ENCODE peak calls at places on chromosome 20, in eight cellular contexts. U is HS-27A; L is hypothalamus; F is nephron progenitor cell; N is activated CD4-positive, alpha-beta T cell treated with anti-CD3 and anti-CD28 coated beads, Interleukin-2, amount 10 ng/mL, durations not matched to agents 24 days and 14 days; X is ELR; D is mesendoderm; T is GM12865. R is an unnamed sample.

GRCh38 chr20:10705801-10706459 is 32.1 kb upstream of the JAG1 start:
- DNase-seq in X (peak), L (no peak), F (no peak), U (no peak), N (no peak), T (no peak), D (no peak), R (no peak)

GRCh38 chr20:416950-417800 is 9.1 kb downstream of the RBCK1 start:
- DNase-seq in F (no peak), T (no peak), N (no peak), D (no peak), U (no peak), L (no peak), X (no peak), R (no peak)

GRCh38 chr20:37956099-37956498 is 53.2 kb downstream of the VSTM2L start:
- DNase-seq in U (no peak), L (no peak), F (no peak), T (no peak), N (no peak), D (no peak), X (no peak), R (no peak)

GRCh38 chr20:561437-562231 is 18.0 kb upstream of the CSNK2A1 start:
- DNase-seq in D (peak), T (peak), F (peak), U (peak), N (peak), X (peak), L (peak), R (peak)

GRCh38 chr20:6636209-6637159 is 131.0 kb upstream of the BMP2 start:
- DNase-seq in D (peak), F (peak), T (peak), X (peak), N (no peak), U (peak), L (no peak), R (no peak)

GRCh38 chr20:51310216-51310615 is 232.3 kb downstream of the NFATC2 start:
- DNase-seq in L (no peak), D (no peak), N (no peak), T (no peak), F (no peak), X (no peak), U (no peak), R (no peak)

GRCh38 chr20:51154708-51155690 is 132.1 kb upstream of the KCNG1 start:
- DNase-seq in U (no peak), D (no peak), N (no peak), X (no peak), T (no peak), F (no peak), L (no peak), R (no peak)

GRCh38 chr20:49983123-49983847 is 505 bp downstream of the SNAI1 start:
- DNase-seq in X (no peak), F (peak), L (no peak), U (no peak), T (no peak), N (no peak), D (no peak), R (no peak)

GRCh38 chr20:39070484-39071231 is 108.5 kb downstream of the DHX35 start:
- DNase-seq in T (no peak), N (no peak), L (no peak), U (no peak), D (no peak), F (no peak), X (peak), R (no peak)

GRCh38 chr20:58109126-58109880 is 119.2 kb downstream of the ANKRD60 start:
- DNase-seq in D (no peak), N (no peak), U (peak), L (no peak), F (no peak), T (no peak), X (peak), R (no peak)

GRCh38 chr20:14374191-14374590 is 36.8 kb upstream of the FLRT3 start:
- DNase-seq in F (no peak), X (no peak), L (no peak), D (peak), U (no peak), T (no peak), N (no peak), R (no peak)

GRCh38 chr20:9945406-9945805 is 89.4 kb upstream of the ANKEF1 start:
- DNase-seq in T (no peak), N (no peak), X (peak), F (no peak), U (no peak), L (no peak), D (no peak), R (no peak)

GRCh38 chr20:46151936-46152335 is 33.8 kb downstream of the CD40 start:
- DNase-seq in L (no peak), U (no peak), N (peak), T (peak), X (peak), F (peak), D (peak), R (no peak)

GRCh38 chr20:62236200-62236599 is 2.1 kb upstream of the OSBPL2 start:
- DNase-seq in X (no peak), T (no peak), L (no peak), N (no peak), U (no peak), F (no peak), D (no peak), R (no peak)

GRCh38 chr20:38134427-38135281 is 30.4 kb downstream of the TGM2 start:
- DNase-seq in N (peak), L (no peak), D (peak), T (no peak), U (peak), X (peak), F (no peak), R (no peak)

GRCh38 chr20:53974785-53975555 is 95.4 kb downstream of the BCAS1 start:
- DNase-seq in X (no peak), D (peak), T (no peak), L (no peak), U (no peak), F (no peak), N (no peak), R (no peak)

GRCh38 chr20:57441510-57442154 is 50.4 kb downstream of the RBM38 start:
- DNase-seq in D (no peak), L (no peak), N (no peak), U (no peak), X (no peak), F (no peak), T (no peak), R (no peak)

GRCh38 chr20:17645546-17646208 is 36.4 kb downstream of the RRBP1 start:
- DNase-seq in F (no peak), X (no peak), T (no peak), D (no peak), N (no peak), U (no peak), L (no peak), R (no peak)

GRCh38 chr20:1671891-1672669 is 14.5 kb upstream of the SIRPG start:
- DNase-seq in L (peak), T (no peak), X (no peak), U (no peak), N (peak), D (no peak), F (no peak), R (no peak)

GRCh38 chr20:24584538-24585356 is 115.3 kb downstream of the SYNDIG1 start:
- DNase-seq in N (no peak), F (no peak), D (no peak), T (no peak), X (peak), U (no peak), L (no peak), R (no peak)

GRCh38 chr20:64112691-64113443 is 5.5 kb upstream of the NPBWR2 start:
- DNase-seq in L (no peak), D (no peak), X (no peak), F (no peak), T (no peak), U (no peak), N (peak), R (no peak)

GRCh38 chr20:38126146-38126912 is 38.7 kb downstream of the TGM2 start:
- DNase-seq in L (no peak), D (no peak), X (peak), T (no peak), F (no peak), N (no peak), U (no peak), R (no peak)

GRCh38 chr20:53708129-53708968 is 114.7 kb upstream of the ZNF217 start:
- DNase-seq in X (peak), F (no peak), L (no peak), D (no peak), U (peak), T (peak), N (peak), R (no peak)

GRCh38 chr20:21693322-21693721 is 12.1 kb upstream of the PAX1 start:
- DNase-seq in D (peak), F (peak), N (no peak), L (no peak), X (no peak), U (no peak), T (peak), R (no peak)

GRCh38 chr20:35856866-35857265 is 85.1 kb downstream of the PHF20 start:
- DNase-seq in F (no peak), X (no peak), N (no peak), D (peak), L (no peak), U (no peak), T (no peak), R (no peak)

GRCh38 chr20:5180933-5181332 is 54.1 kb downstream of the CDS2 start:
- DNase-seq in F (no peak), D (no peak), X (no peak), L (no peak), T (no peak), N (no peak), U (no peak), R (no peak)

GRCh38 chr20:48040051-48040450 is 254.8 kb upstream of the SULF2 start:
- DNase-seq in N (no peak), L (no peak), U (no peak), F (no peak), X (no peak), T (no peak), D (no peak), R (no peak)

GRCh38 chr20:1491281-1491840 is at the start of gene SIRPB2:
- DNase-seq in X (no peak), F (no peak), D (no peak), U (no peak), L (no peak), T (no peak), N (peak), R (no peak)

GRCh38 chr20:3805594-3806264 is 9.6 kb downstream of the CDC25B start:
- DNase-seq in D (no peak), U (no peak), N (no peak), T (no peak), X (peak), F (no peak), L (no peak), R (no peak)

GRCh38 chr20:20915855-20916254 is 190.3 kb downstream of the LINC00237 start:
- DNase-seq in X (no peak), T (no peak), F (no peak), N (no peak), U (no peak), D (no peak), L (no peak), R (no peak)

GRCh38 chr20:50813101-50813643 is 18.3 kb downstream of the BCAS4 start:
- DNase-seq in T (peak), U (no peak), X (no peak), N (no peak), F (no peak), L (no peak), D (no peak), R (no peak)

GRCh38 chr20:62482970-62483369 is 7.2 kb upstream of the GATA5 start:
- DNase-seq in D (no peak), U (no peak), N (no peak), L (no peak), T (no peak), F (no peak), X (no peak), R (no peak)

GRCh38 chr20:39295301-39295700 is 333.2 kb downstream of the DHX35 start:
- DNase-seq in L (no peak), T (no peak), D (no peak), N (no peak), U (no peak), X (no peak), F (no peak), R (no peak)

GRCh38 chr20:6892729-6893128 is 125.2 kb downstream of the BMP2 start:
- DNase-seq in T (no peak), F (no peak), X (no peak), L (no peak), U (no peak), N (no peak), D (no peak), R (no peak)

GRCh38 chr20:48932375-48932941 is 10.9 kb downstream of the ARFGEF2 start:
- DNase-seq in F (no peak), N (no peak), L (no peak), T (no peak), D (no peak), U (no peak), X (peak), R (no peak)

GRCh38 chr20:5844063-5844681 is 94.0 kb downstream of the SHLD1 start:
- DNase-seq in T (peak), D (no peak), U (no peak), X (peak), L (no peak), N (peak), F (no peak), R (no peak)

GRCh38 chr20:40636486-40636885 is 52.5 kb downstream of the MAFB start:
- DNase-seq in X (no peak), F (no peak), U (no peak), N (no peak), L (no peak), D (no peak), T (no peak), R (peak)

GRCh38 chr20:40441771-40442170 is 247.3 kb downstream of the MAFB start:
- DNase-seq in F (no peak), T (no peak), N (no peak), U (no peak), L (no peak), X (no peak), D (no peak), R (no peak)

GRCh38 chr20:1391640-1392442 is 1.0 kb downstream of the FKBP1A start:
- DNase-seq in X (peak), L (no peak), N (peak), F (peak), D (peak), T (peak), U (no peak), R (no peak)